ENCODE peak calls at places on chromosomes 16 and 17, in nine cellular contexts. A, J, F, R, Y, Q, I, T and M are unnamed samples.

GRCh38 chr16:22424161-22424937 is 49.9 kb upstream of the CDR2 start:
- DNase-seq in J (peak; percentile 24), Y (peak; percentile 90), T (no peak), I (no peak), F (peak; percentile 63), R (no peak), A (no peak), Q (no peak), M (no peak)

GRCh38 chr16:58099097-58099955 is 29.9 kb downstream of the CFAP20 start:
- DNase-seq in F (no peak), I (no peak), R (no peak), A (no peak), Y (no peak), Q (no peak), T (no peak), J (no peak), M (no peak)

GRCh38 chr17:4221163-4221562 is 42.6 kb downstream of the ANKFY1 start:
- DNase-seq in I (no peak), F (no peak), A (no peak), R (no peak), Y (no peak), J (no peak), T (no peak), Q (no peak), M (no peak)

GRCh38 chr17:7842380-7842949 is 8.4 kb downstream of the KDM6B start:
- DNase-seq in Y (peak; percentile 83), J (no peak), R (peak; percentile 92), T (peak; percentile 85), Q (peak; percentile 95), F (peak; percentile 95), A (peak; percentile 72), I (peak; percentile 77), M (peak; percentile 89)

GRCh38 chr16:3774156-3774767 is 56.9 kb upstream of the TRAP1 start:
- DNase-seq in Y (peak; percentile 41), J (no peak), T (no peak), A (no peak), F (peak; percentile 69), I (no peak), R (no peak), Q (no peak), M (no peak)

GRCh38 chr17:80501739-80502577 is 25.6 kb upstream of the NPTX1 start:
- DNase-seq in R (peak; percentile 82), F (peak; percentile 95), J (no peak), Q (no peak), T (no peak), I (no peak), Y (no peak), A (no peak), M (no peak)

GRCh38 chr16:83609178-83609577 is 198.6 kb upstream of the HSBP1 start:
- DNase-seq in J (no peak), T (no peak), Q (no peak), I (no peak), Y (no peak), F (no peak), R (no peak), A (no peak), M (no peak)

GRCh38 chr16:74625500-74626350 is 18.8 kb upstream of the GLG1 start:
- DNase-seq in Y (no peak), R (no peak), Q (no peak), T (no peak), F (no peak), I (peak; percentile 3), A (no peak), J (no peak), M (peak; percentile 85)

GRCh38 chr16:9116141-9116540 is 24.7 kb downstream of the HAPSTR1 start:
- DNase-seq in T (no peak), J (no peak), A (no peak), F (no peak), R (no peak), Y (no peak), Q (no peak), I (no peak), M (no peak)

GRCh38 chr16:46658925-46659324 is 30.1 kb downstream of the VPS35 start:
- DNase-seq in T (no peak), I (no peak), Q (peak; percentile 6), Y (peak; percentile 40), F (no peak), R (no peak), A (no peak), J (peak; percentile 42), M (no peak)

GRCh38 chr16:73212431-73212830 is 164.5 kb upstream of the ZFHX3 start:
- DNase-seq in R (no peak), F (no peak), J (no peak), Y (no peak), I (no peak), A (no peak), Q (no peak), T (no peak), M (no peak)

GRCh38 chr16:2275476-2276450 is 7.8 kb upstream of the RNPS1 start:
- DNase-seq in R (no peak), Q (no peak), I (no peak), Y (no peak), A (no peak), F (no peak), J (no peak), T (no peak), M (no peak)

GRCh38 chr17:29930399-29931010 is 477 bp upstream of the SSH2 start:
- DNase-seq in J (peak; percentile 65), R (no peak), Q (no peak), A (no peak), Y (no peak), T (peak; percentile 51), F (peak; percentile 38), I (no peak), M (no peak)

GRCh38 chr17:27805520-27806146 is 5.3 kb upstream of the NOS2 start:
- DNase-seq in Y (peak; percentile 91), I (peak; percentile 86), T (peak; percentile 50), R (peak; percentile 86), F (peak; percentile 87), J (peak; percentile 77), Q (peak; percentile 82), A (peak; percentile 84), M (peak; percentile 91)

GRCh38 chr16:1818204-1818872 is 8.3 kb downstream of the HAGH start:
- DNase-seq in J (no peak), Y (peak; percentile 44), T (no peak), F (no peak), A (no peak), I (no peak), R (no peak), Q (no peak), M (no peak)

GRCh38 chr16:4588961-4589360 is 25.7 kb downstream of the UBALD1 start:
- DNase-seq in F (no peak), T (no peak), Q (no peak), J (no peak), A (no peak), I (no peak), R (no peak), Y (no peak), M (no peak)